ENCODE peak calls at places on chromosomes 7 and 10, in seven cellular contexts. One of them, this sample, is unnamed.

GRCh38 chr7:157559596-157560257 is 222.9 kb downstream of the DNAJB6 start:
- DNase-seq in CD4-positive, alpha-beta T cell: no peak
- DNase-seq in GM13977: no peak
- DNase-seq in ascending aorta: no peak
- DNase-seq in brain microvascular endothelial cell: no peak
- DNase-seq in AG04450: no peak
- DNase-seq in HepG2: peak; percentile 41
- DNase-seq in this sample: no peak

GRCh38 chr7:77447616-77448015 is 31.5 kb upstream of the GSAP start:
- DNase-seq in brain microvascular endothelial cell: no peak
- DNase-seq in GM13977: no peak
- DNase-seq in ascending aorta: no peak
- DNase-seq in HepG2: no peak
- DNase-seq in CD4-positive, alpha-beta T cell: no peak
- DNase-seq in AG04450: no peak
- DNase-seq in this sample: no peak

GRCh38 chr7:21543528-21544302 is 876 bp downstream of the DNAH11 start:
- DNase-seq in brain microvascular endothelial cell: no peak
- DNase-seq in AG04450: no peak
- DNase-seq in CD4-positive, alpha-beta T cell: no peak
- DNase-seq in GM13977: no peak
- DNase-seq in ascending aorta: no peak
- DNase-seq in HepG2: no peak
- DNase-seq in this sample: no peak

GRCh38 chr7:85823379-85823778 is 636.5 kb upstream of the SEMA3D start:
- DNase-seq in CD4-positive, alpha-beta T cell: no peak
- DNase-seq in ascending aorta: no peak
- DNase-seq in HepG2: no peak
- DNase-seq in brain microvascular endothelial cell: no peak
- DNase-seq in GM13977: no peak
- DNase-seq in AG04450: no peak
- DNase-seq in this sample: no peak

GRCh38 chr7:50342616-50343114 is 38.1 kb downstream of the IKZF1 start:
- DNase-seq in ascending aorta: no peak
- DNase-seq in AG04450: no peak
- DNase-seq in brain microvascular endothelial cell: no peak
- DNase-seq in HepG2: no peak
- DNase-seq in GM13977: no peak
- DNase-seq in CD4-positive, alpha-beta T cell: no peak
- DNase-seq in this sample: no peak

GRCh38 chr7:10685040-10685439 is 288.6 kb upstream of the PHF14 start:
- DNase-seq in ascending aorta: no peak
- DNase-seq in HepG2: no peak
- DNase-seq in AG04450: no peak
- DNase-seq in GM13977: no peak
- DNase-seq in brain microvascular endothelial cell: no peak
- DNase-seq in CD4-positive, alpha-beta T cell: no peak
- DNase-seq in this sample: no peak

GRCh38 chr7:35424440-35424839 is 170.5 kb upstream of the TBX20 start:
- DNase-seq in brain microvascular endothelial cell: no peak
- DNase-seq in ascending aorta: no peak
- DNase-seq in HepG2: no peak
- DNase-seq in CD4-positive, alpha-beta T cell: no peak
- DNase-seq in GM13977: no peak
- DNase-seq in AG04450: no peak
- DNase-seq in this sample: no peak

GRCh38 chr7:35982600-35982999 is 170.5 kb upstream of the EEPD1 start:
- DNase-seq in AG04450: no peak
- DNase-seq in ascending aorta: no peak
- DNase-seq in CD4-positive, alpha-beta T cell: no peak
- DNase-seq in brain microvascular endothelial cell: no peak
- DNase-seq in HepG2: no peak
- DNase-seq in GM13977: no peak
- DNase-seq in this sample: no peak

GRCh38 chr10:14608381-14609001 is 166.2 kb downstream of the FAM107B start:
- DNase-seq in ascending aorta: no peak
- DNase-seq in AG04450: no peak
- DNase-seq in HepG2: peak; percentile 68
- DNase-seq in GM13977: no peak
- DNase-seq in CD4-positive, alpha-beta T cell: no peak
- DNase-seq in brain microvascular endothelial cell: no peak
- DNase-seq in this sample: no peak

GRCh38 chr7:120865191-120865976 is 7.4 kb upstream of the TSPAN12 start:
- DNase-seq in HepG2: no peak
- DNase-seq in GM13977: no peak
- DNase-seq in ascending aorta: no peak
- DNase-seq in CD4-positive, alpha-beta T cell: no peak
- DNase-seq in AG04450: no peak
- DNase-seq in brain microvascular endothelial cell: no peak
- DNase-seq in this sample: no peak

GRCh38 chr7:103710247-103710646 is 264.2 kb upstream of the SLC26A5 start:
- DNase-seq in AG04450: no peak
- DNase-seq in HepG2: no peak
- DNase-seq in GM13977: no peak
- DNase-seq in CD4-positive, alpha-beta T cell: no peak
- DNase-seq in brain microvascular endothelial cell: peak; percentile 33
- DNase-seq in ascending aorta: no peak
- DNase-seq in this sample: no peak

GRCh38 chr7:157693521-157694388 is 357.0 kb downstream of the DNAJB6 start:
- DNase-seq in brain microvascular endothelial cell: no peak
- DNase-seq in AG04450: no peak
- DNase-seq in CD4-positive, alpha-beta T cell: no peak
- DNase-seq in GM13977: no peak
- DNase-seq in HepG2: no peak
- DNase-seq in ascending aorta: peak; percentile 50
- DNase-seq in this sample: no peak

GRCh38 chr7:1170741-1171501 is 10.9 kb upstream of the ZFAND2A start:
- DNase-seq in AG04450: no peak
- DNase-seq in HepG2: peak; percentile 28
- DNase-seq in ascending aorta: no peak
- DNase-seq in CD4-positive, alpha-beta T cell: no peak
- DNase-seq in brain microvascular endothelial cell: no peak
- DNase-seq in GM13977: no peak
- DNase-seq in this sample: no peak

GRCh38 chr10:109866995-109867635 is 56.2 kb downstream of the XPNPEP1 start:
- DNase-seq in CD4-positive, alpha-beta T cell: no peak
- DNase-seq in HepG2: no peak
- DNase-seq in GM13977: no peak
- DNase-seq in AG04450: no peak
- DNase-seq in brain microvascular endothelial cell: no peak
- DNase-seq in ascending aorta: peak; percentile 25
- DNase-seq in this sample: no peak

GRCh38 chr10:64396105-64396504 is 874.9 kb downstream of the REEP3 start:
- DNase-seq in CD4-positive, alpha-beta T cell: no peak
- DNase-seq in GM13977: no peak
- DNase-seq in AG04450: peak; percentile 2
- DNase-seq in HepG2: no peak
- DNase-seq in ascending aorta: no peak
- DNase-seq in brain microvascular endothelial cell: peak; percentile 53
- DNase-seq in this sample: peak; percentile 40

GRCh38 chr7:117202511-117202910 is 120.3 kb downstream of the WNT2 start:
- DNase-seq in brain microvascular endothelial cell: no peak
- DNase-seq in GM13977: no peak
- DNase-seq in HepG2: no peak
- DNase-seq in ascending aorta: no peak
- DNase-seq in AG04450: no peak
- DNase-seq in CD4-positive, alpha-beta T cell: no peak
- DNase-seq in this sample: no peak

GRCh38 chr10:69407621-69408301 is 9.0 kb downstream of the TACR2 start:
- DNase-seq in AG04450: no peak
- DNase-seq in GM13977: peak; percentile 60
- DNase-seq in CD4-positive, alpha-beta T cell: no peak
- DNase-seq in ascending aorta: no peak
- DNase-seq in brain microvascular endothelial cell: no peak
- DNase-seq in HepG2: no peak
- DNase-seq in this sample: no peak
- TF ChIP-seq CTCF in AG04450: no peak
- TF ChIP-seq CTCF in GM13977: peak; percentile 34
- TF ChIP-seq CTCF in CD4-positive, alpha-beta T cell: no peak
- TF ChIP-seq CTCF in ascending aorta: peak; percentile 17
- TF ChIP-seq CTCF in brain microvascular endothelial cell: peak; percentile 61
- TF ChIP-seq CTCF in HepG2: peak; percentile 70
- TF ChIP-seq CTCF in this sample: peak; percentile 31

GRCh38 chr7:27636326-27637006 is 26.2 kb downstream of the HIBADH start:
- DNase-seq in CD4-positive, alpha-beta T cell: no peak
- DNase-seq in AG04450: no peak
- DNase-seq in brain microvascular endothelial cell: no peak
- DNase-seq in ascending aorta: no peak
- DNase-seq in HepG2: no peak
- DNase-seq in GM13977: no peak
- DNase-seq in this sample: no peak
- TF ChIP-seq CTCF in CD4-positive, alpha-beta T cell: no peak
- TF ChIP-seq CTCF in AG04450: no peak
- TF ChIP-seq CTCF in brain microvascular endothelial cell: no peak
- TF ChIP-seq CTCF in ascending aorta: no peak
- TF ChIP-seq CTCF in HepG2: no peak
- TF ChIP-seq CTCF in GM13977: no peak
- TF ChIP-seq CTCF in this sample: peak; percentile 8

GRCh38 chr7:27164381-27165088 is 802 bp downstream of the HOXA9 start:
- DNase-seq in ascending aorta: no peak
- DNase-seq in CD4-positive, alpha-beta T cell: no peak
- DNase-seq in brain microvascular endothelial cell: no peak
- DNase-seq in GM13977: no peak
- DNase-seq in HepG2: no peak
- DNase-seq in AG04450: no peak
- DNase-seq in this sample: no peak
- TF ChIP-seq CTCF in ascending aorta: no peak
- TF ChIP-seq CTCF in CD4-positive, alpha-beta T cell: no peak
- TF ChIP-seq CTCF in brain microvascular endothelial cell: no peak
- TF ChIP-seq CTCF in GM13977: no peak
- TF ChIP-seq CTCF in HepG2: peak; percentile 26
- TF ChIP-seq CTCF in AG04450: peak; percentile 18
- TF ChIP-seq CTCF in this sample: no peak

DNA sequence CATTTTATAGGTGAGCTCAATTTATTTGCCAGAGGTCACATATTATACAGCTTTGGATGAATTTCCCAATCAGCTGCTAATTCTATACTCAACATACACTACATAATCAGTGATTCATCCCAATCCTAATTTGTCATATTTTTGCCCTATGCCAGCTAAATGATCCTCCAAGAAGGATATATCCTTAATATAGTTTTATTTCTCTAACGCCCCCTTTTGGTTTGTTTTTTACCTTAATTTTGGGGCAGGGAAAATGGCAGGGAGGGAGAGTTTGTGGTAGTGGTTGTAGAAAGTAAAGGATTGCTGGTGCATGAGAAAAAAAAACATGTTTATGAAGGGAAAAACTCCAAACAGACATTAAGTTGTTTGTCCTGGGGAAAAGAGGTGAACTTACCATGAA is 31.9 kb downstream of the WASL start:
- DNase-seq in AG04450: no peak
- DNase-seq in HepG2: no peak
- DNase-seq in brain microvascular endothelial cell: no peak
- DNase-seq in CD4-positive, alpha-beta T cell: no peak
- DNase-seq in ascending aorta: no peak
- DNase-seq in GM13977: no peak
- DNase-seq in this sample: no peak
- TF ChIP-seq CTCF in AG04450: no peak
- TF ChIP-seq CTCF in HepG2: no peak
- TF ChIP-seq CTCF in brain microvascular endothelial cell: no peak
- TF ChIP-seq CTCF in CD4-positive, alpha-beta T cell: no peak
- TF ChIP-seq CTCF in ascending aorta: no peak
- TF ChIP-seq CTCF in GM13977: no peak
- TF ChIP-seq CTCF in this sample: no peak

DNA sequence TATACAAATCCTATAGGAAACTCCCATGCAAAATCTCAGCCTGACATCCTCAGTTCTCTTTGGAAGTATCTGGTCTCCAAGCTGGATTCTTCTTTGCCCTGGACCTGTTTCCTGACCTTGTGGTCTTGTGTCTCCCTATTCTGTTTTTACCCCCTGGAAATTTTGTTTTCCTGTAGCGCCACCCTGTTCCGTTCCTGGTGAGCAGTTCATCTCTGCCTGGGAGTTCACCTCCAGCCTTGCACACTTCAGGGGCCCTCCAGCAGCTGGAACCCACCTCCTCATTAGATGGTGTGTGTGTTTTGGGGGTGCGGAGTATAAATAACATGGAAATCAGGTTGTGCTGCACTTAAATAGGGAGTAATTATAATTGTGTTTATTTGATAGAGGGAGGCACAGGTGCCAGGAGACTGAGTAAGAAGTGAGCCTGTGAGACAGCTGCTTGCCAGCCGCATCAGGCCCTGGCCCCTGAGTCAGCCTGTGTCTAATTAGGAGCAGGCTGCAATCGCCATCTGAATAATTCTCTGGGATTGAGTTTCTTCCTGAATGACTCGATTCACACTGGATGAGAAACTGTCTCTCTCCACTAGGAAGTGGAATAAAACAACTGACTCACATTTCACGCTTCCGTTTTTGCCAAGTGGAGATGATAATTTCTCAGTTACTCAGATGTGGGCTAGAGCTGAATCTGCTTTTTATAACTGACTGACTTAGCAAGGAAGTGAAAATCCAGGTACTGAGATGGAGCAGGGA is 69.4 kb upstream of the HECTD2 start:
- DNase-seq in CD4-positive, alpha-beta T cell: no peak
- DNase-seq in brain microvascular endothelial cell: peak; percentile 82
- DNase-seq in AG04450: peak; percentile 55
- DNase-seq in ascending aorta: peak; percentile 74
- DNase-seq in GM13977: no peak
- DNase-seq in HepG2: no peak
- DNase-seq in this sample: peak; percentile 87
- TF ChIP-seq CTCF in CD4-positive, alpha-beta T cell: no peak
- TF ChIP-seq CTCF in brain microvascular endothelial cell: no peak
- TF ChIP-seq CTCF in AG04450: no peak
- TF ChIP-seq CTCF in ascending aorta: no peak
- TF ChIP-seq CTCF in GM13977: no peak
- TF ChIP-seq CTCF in HepG2: no peak
- TF ChIP-seq CTCF in this sample: no peak

DNA sequence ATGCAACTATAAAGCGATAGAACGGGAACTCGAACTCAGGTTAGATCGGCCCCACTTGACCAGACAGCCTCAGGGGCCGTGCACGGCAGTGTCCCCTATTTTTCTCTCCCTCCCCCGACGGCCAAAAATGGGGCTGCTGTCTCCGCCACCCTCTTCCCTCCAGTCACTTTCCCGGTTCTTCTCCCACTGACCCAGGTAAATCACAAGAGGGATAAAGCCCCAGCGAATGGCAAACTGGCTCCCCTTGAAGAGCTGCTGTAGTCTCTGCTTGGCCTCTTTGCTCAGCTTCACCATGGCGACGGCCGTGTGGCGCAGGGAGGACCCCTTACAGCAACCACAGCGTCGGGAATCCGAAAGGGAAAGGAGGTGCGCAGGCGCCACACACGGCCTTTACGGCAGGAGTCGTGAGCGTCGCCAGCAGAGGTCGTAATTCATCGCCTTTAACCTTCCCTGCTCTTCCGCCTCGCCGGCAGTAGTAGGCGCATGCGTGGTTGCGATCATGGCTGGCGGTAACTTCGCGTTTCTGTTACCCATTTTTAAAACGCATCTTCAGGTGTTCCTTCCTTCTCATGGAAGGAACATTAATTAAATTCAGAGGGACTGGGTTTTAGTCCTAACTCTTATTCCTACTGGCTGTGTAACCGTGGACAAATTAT is at the start of gene TOMM7:
- DNase-seq in GM13977: peak; percentile 96
- DNase-seq in brain microvascular endothelial cell: peak; percentile 87
- DNase-seq in ascending aorta: peak; percentile 91
- DNase-seq in AG04450: peak; percentile 94
- DNase-seq in CD4-positive, alpha-beta T cell: peak; percentile 85
- DNase-seq in HepG2: peak; percentile 93
- DNase-seq in this sample: peak; percentile 94
- TF ChIP-seq CTCF in GM13977: peak; percentile 52
- TF ChIP-seq CTCF in brain microvascular endothelial cell: no peak
- TF ChIP-seq CTCF in ascending aorta: peak; percentile 54
- TF ChIP-seq CTCF in AG04450: no peak
- TF ChIP-seq CTCF in CD4-positive, alpha-beta T cell: no peak
- TF ChIP-seq CTCF in HepG2: peak; percentile 89
- TF ChIP-seq CTCF in this sample: peak; percentile 32

This sample was measured in astrocyte of the cerebellum.